ENCODE peak calls at places on chromosomes 6 and 20, in seven cellular contexts. Q is uterus; N is pons; S is activated naive CD4-positive, alpha-beta T cell treated with Interleukin-2 at 50 U/mL for 16 hours; Y is HS-5; T is NCI-H2227 treated with DMSO at 0.1 percent for 48 hours; D is GM12865. H is an unnamed sample.

GRCh38 chr20:49705358-49705757 is 8.3 kb downstream of the B4GALT5 start:
- DNase-seq in S (no peak), N (no peak), D (peak), Y (no peak), T (no peak), Q (no peak), H (no peak)

GRCh38 chr6:82686719-82687118 is 323.1 kb downstream of the TPBG start:
- DNase-seq in Q (no peak), N (no peak), S (no peak), Y (no peak), D (no peak), T (no peak), H (no peak)

GRCh38 chr6:43911354-43911624 is 141.3 kb downstream of the VEGFA start:
- DNase-seq in Q (no peak), D (no peak), S (no peak), N (no peak), T (no peak), Y (no peak), H (no peak)

GRCh38 chr20:37378785-37379598 is 33.1 kb downstream of the SRC start:
- DNase-seq in Q (no peak), D (no peak), S (no peak), T (no peak), N (no peak), Y (no peak), H (no peak)

GRCh38 chr6:89819336-89820130 is at the start of gene MDN1:
- DNase-seq in T (peak), S (peak), Q (peak), N (peak), D (peak), Y (peak), H (peak)

GRCh38 chr6:27081188-27081587 is 166.3 kb upstream of the PRSS16 start:
- DNase-seq in Y (no peak), N (no peak), T (no peak), D (no peak), S (no peak), Q (no peak), H (no peak)

GRCh38 chr6:110999634-111000270 is 17.9 kb downstream of the RPF2 start:
- DNase-seq in S (no peak), Q (no peak), T (no peak), D (peak), Y (no peak), N (peak), H (no peak)

GRCh38 chr20:19113343-19113930 is 99.0 kb upstream of the SLC24A3 start:
- DNase-seq in Q (no peak), S (no peak), T (no peak), D (no peak), N (no peak), Y (no peak), H (no peak)

GRCh38 chr6:35495258-35496035 is 1.4 kb downstream of the TEAD3 start:
- DNase-seq in T (no peak), S (no peak), D (no peak), Y (no peak), N (no peak), Q (peak), H (no peak)

GRCh38 chr6:42404494-42404893 is 47.2 kb downstream of the TRERF1 start:
- DNase-seq in N (no peak), D (no peak), T (no peak), Y (no peak), S (peak), Q (peak), H (peak)

GRCh38 chr20:59171986-59172385 is 8.4 kb downstream of the ZNF831 start:
- DNase-seq in N (no peak), Q (no peak), S (no peak), T (no peak), D (no peak), Y (no peak), H (no peak)

GRCh38 chr6:89792881-89793280 is 26.7 kb downstream of the MDN1 start:
- DNase-seq in T (peak), N (peak), D (peak), Y (no peak), S (no peak), Q (no peak), H (peak)

GRCh38 chr20:52242237-52243230 is 51.0 kb upstream of the ZFP64 start:
- DNase-seq in D (no peak), N (peak), Q (no peak), T (peak), Y (peak), S (no peak), H (peak)